ENCODE peak calls at places on chromosomes 13 and 19, in seven cellular contexts. O, D, L, Y, G, R and H are unnamed samples.

GRCh38 chr13:105918842-105919741 is 616.4 kb downstream of the EFNB2 start:
- DNase-seq in Y (peak; percentile 3), G (no peak), D (peak; percentile 71), R (peak; percentile 11), L (peak; percentile 54), O (no peak), H (no peak)

GRCh38 chr19:45508931-45509691 is 1.8 kb downstream of the VASP start:
- DNase-seq in O (no peak), Y (peak; percentile 63), G (peak; percentile 82), D (peak; percentile 87), L (peak; percentile 73), R (peak; percentile 41), H (no peak)

GRCh38 chr19:49793561-49793840 is 19.6 kb downstream of the FUZ start:
- DNase-seq in R (no peak), Y (no peak), L (no peak), O (no peak), D (no peak), G (no peak), H (no peak)

GRCh38 chr13:79966039-79966438 is 374.9 kb downstream of the SPRY2 start:
- DNase-seq in D (no peak), Y (no peak), R (no peak), G (no peak), O (no peak), L (no peak), H (no peak)

GRCh38 chr13:80177327-80177726 is 163.6 kb downstream of the SPRY2 start:
- DNase-seq in L (no peak), Y (no peak), R (no peak), D (no peak), O (no peak), G (no peak), H (no peak)

GRCh38 chr13:83881917-83882625 is at the start of gene SLITRK1:
- DNase-seq in D (peak; percentile 16), O (no peak), G (peak; percentile 52), R (peak; percentile 93), Y (no peak), L (no peak), H (no peak)

GRCh38 chr19:28345811-28346210 is 867.1 kb downstream of the UQCRFS1 start:
- DNase-seq in Y (no peak), G (no peak), L (no peak), D (no peak), O (no peak), R (no peak), H (no peak)

GRCh38 chr13:48074006-48074405 is 20.9 kb downstream of the MED4 start:
- DNase-seq in D (no peak), L (no peak), Y (no peak), R (no peak), O (no peak), G (no peak), H (no peak)

GRCh38 chr19:38617764-38618589 is at the start of gene MAP4K1:
- DNase-seq in R (no peak), Y (no peak), D (no peak), O (peak; percentile 54), G (peak; percentile 68), L (peak; percentile 53), H (no peak)

DNA sequence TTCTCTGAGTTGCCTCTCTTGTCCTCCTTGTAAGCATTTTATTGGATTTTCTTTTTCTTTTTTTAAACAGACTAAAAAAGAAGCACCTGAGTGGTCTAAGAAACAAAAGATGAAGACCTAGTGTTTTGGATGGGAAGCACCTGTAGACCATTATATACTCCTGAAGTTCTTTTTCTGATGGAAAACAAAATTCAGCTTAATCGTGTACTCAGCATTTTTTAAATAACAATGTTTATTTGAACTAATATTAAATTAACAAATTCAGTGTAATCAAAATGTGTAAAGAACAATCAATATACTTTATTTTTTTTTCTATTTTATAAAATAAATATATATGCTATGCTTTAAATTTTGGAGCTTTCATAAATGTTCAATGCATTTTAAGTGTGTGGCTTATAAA is 43.0 kb upstream of the KLF5 start:
- DNase-seq in O (no peak), Y (no peak), L (no peak), R (no peak), G (no peak), D (no peak), H (no peak)
- TF ChIP-seq CTCF in O (no peak), Y (no peak), L (no peak), R (no peak), G (no peak), D (no peak), H (no peak)

DNA sequence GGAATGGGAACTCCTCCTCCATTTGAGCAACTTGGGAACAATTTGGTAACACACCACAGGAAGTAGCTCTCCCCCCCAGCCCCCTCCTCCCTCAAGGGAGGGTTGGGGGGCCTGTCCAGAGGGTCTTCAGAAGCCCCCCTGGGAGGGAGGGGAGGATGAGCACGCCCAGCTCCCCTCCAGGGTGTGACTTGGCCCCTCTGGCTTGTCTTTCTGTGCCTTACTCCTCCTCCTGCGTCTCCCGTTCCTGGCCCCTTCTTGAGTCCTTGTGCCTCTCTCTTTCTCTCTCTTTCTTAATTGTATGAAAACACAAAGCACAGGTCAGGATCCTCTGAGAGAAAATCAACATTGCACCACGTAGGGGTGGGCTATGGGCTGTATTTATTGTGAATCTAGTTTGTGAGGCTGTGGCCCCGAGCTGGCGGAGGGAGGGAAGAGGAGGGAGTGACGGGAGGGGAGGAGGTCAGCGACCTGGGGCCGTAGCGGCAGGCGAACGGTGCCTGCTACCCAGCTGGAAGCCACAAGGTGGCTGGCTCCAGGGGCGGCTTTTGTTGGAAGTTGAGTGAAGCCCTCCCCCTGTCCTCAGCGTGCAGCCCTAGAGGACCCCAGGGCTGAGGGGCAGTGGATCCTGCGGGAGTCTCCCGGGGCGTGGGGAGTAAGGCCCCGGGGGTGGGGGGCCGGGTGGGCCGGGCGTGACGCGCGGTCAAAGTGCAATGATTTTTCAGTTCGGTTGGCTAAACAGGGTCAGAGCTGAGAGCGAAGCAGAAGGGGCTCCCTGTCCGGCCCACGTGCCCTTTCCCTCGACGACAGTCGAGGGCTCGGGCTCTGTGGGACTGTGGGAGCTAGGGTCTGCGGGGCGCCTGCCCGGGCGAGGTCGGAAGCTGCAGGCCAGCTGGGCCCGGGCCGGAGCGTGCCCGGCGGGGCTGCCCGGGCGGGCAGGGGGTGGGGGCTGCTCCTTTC is 6.4 kb downstream of the LYL1 start:
- DNase-seq in D (peak; percentile 86), G (peak; percentile 74), Y (peak; percentile 67), R (no peak), O (no peak), L (no peak), H (no peak)
- TF ChIP-seq CTCF in D (peak; percentile 7), G (peak; percentile 6), Y (peak; percentile 77), R (peak; percentile 49), O (no peak), L (no peak), H (no peak)

DNA sequence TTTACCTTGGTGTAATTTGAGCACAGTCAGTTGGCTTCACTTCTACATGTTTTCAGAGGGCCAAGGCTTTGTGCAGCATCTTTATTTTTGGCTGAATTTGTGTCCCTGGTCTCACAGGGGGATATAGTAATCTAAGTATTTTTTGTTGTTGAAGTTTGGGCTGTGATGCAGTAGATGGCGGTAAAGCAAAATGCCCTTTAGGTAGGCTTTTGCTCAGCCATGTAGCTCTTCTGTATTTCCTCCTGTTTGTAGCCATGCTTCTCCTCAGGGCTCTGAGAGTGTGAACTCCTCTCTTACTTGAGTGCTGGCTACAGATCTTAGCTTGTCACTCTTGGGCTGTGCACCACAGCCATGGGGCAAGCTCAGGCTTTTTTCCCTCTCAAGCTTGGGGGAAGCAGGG is 328.6 kb downstream of the SLITRK5 start:
- DNase-seq in L (no peak), Y (no peak), R (no peak), D (no peak), O (no peak), G (no peak), H (no peak)
- TF ChIP-seq CTCF in L (no peak), Y (no peak), R (no peak), D (no peak), O (no peak), G (no peak), H (no peak)

GRCh38 chr19:1941146-1942077 is at the start of gene CSNK1G2:
- DNase-seq in R (no peak), Y (no peak), G (peak; percentile 70), L (no peak), O (no peak), D (no peak), H (no peak)
- TF ChIP-seq CTCF in R (no peak), Y (no peak), G (no peak), L (no peak), O (no peak), D (no peak), H (peak; percentile 11)

GRCh38 chr13:45775401-45775963 is 73.4 kb downstream of the CBY2 start:
- DNase-seq in L (no peak), O (no peak), G (no peak), D (no peak), R (no peak), Y (no peak), H (peak; percentile 24)
- TF ChIP-seq CTCF in L (no peak), O (no peak), G (no peak), D (no peak), R (no peak), Y (no peak), H (no peak)